ENCODE peak calls at places on chromosomes 5 and 9, in six cellular contexts. One of them, this sample, is unnamed.

GRCh38 chr5:173973614-173973969 is 15.4 kb upstream of the C5orf47 start:
- DNase-seq in IMR-90: no peak
- DNase-seq in fibroblast of mammary gland: no peak
- DNase-seq in choroid plexus epithelial cell: no peak
- DNase-seq in GM23248: no peak
- DNase-seq in psoas muscle: no peak
- DNase-seq in this sample: no peak

GRCh38 chr9:84871983-84872382 is 202.5 kb downstream of the NTRK2 start:
- DNase-seq in GM23248: no peak
- DNase-seq in psoas muscle: no peak
- DNase-seq in fibroblast of mammary gland: no peak
- DNase-seq in IMR-90: no peak
- DNase-seq in choroid plexus epithelial cell: no peak
- DNase-seq in this sample: no peak

GRCh38 chr5:66413931-66414330 is 182.3 kb upstream of the MAST4 start:
- DNase-seq in IMR-90: no peak
- DNase-seq in GM23248: no peak
- DNase-seq in psoas muscle: no peak
- DNase-seq in choroid plexus epithelial cell: no peak
- DNase-seq in fibroblast of mammary gland: no peak
- DNase-seq in this sample: no peak

GRCh38 chr5:62385816-62386400 is 17.8 kb downstream of the DIMT1 start:
- DNase-seq in IMR-90: no peak
- DNase-seq in GM23248: no peak
- DNase-seq in fibroblast of mammary gland: no peak
- DNase-seq in psoas muscle: no peak
- DNase-seq in choroid plexus epithelial cell: peak; percentile 34
- DNase-seq in this sample: no peak

GRCh38 chr5:153941265-153941664 is 97.4 kb downstream of the FAM114A2 start:
- DNase-seq in GM23248: no peak
- DNase-seq in IMR-90: no peak
- DNase-seq in psoas muscle: no peak
- DNase-seq in choroid plexus epithelial cell: no peak
- DNase-seq in fibroblast of mammary gland: no peak
- DNase-seq in this sample: no peak

GRCh38 chr9:5958273-5958672 is 57.2 kb downstream of the RANBP6 start:
- DNase-seq in psoas muscle: no peak
- DNase-seq in GM23248: no peak
- DNase-seq in choroid plexus epithelial cell: no peak
- DNase-seq in fibroblast of mammary gland: no peak
- DNase-seq in IMR-90: no peak
- DNase-seq in this sample: no peak

GRCh38 chr5:135239461-135240282 is 159.4 kb downstream of the MACROH2A1 start:
- DNase-seq in IMR-90: peak; percentile 85
- DNase-seq in choroid plexus epithelial cell: peak; percentile 73
- DNase-seq in psoas muscle: no peak
- DNase-seq in GM23248: no peak
- DNase-seq in fibroblast of mammary gland: peak; percentile 70
- DNase-seq in this sample: peak; percentile 35

GRCh38 chr9:71734953-71735352 is 33.4 kb downstream of the CEMIP2 start:
- DNase-seq in IMR-90: no peak
- DNase-seq in GM23248: no peak
- DNase-seq in psoas muscle: no peak
- DNase-seq in choroid plexus epithelial cell: no peak
- DNase-seq in fibroblast of mammary gland: no peak
- DNase-seq in this sample: no peak

GRCh38 chr5:55407984-55408383 is 100.2 kb downstream of the MTREX start:
- DNase-seq in psoas muscle: no peak
- DNase-seq in choroid plexus epithelial cell: peak; percentile 57
- DNase-seq in fibroblast of mammary gland: no peak
- DNase-seq in GM23248: no peak
- DNase-seq in IMR-90: no peak
- DNase-seq in this sample: no peak

GRCh38 chr9:4743131-4743875 is 2.3 kb upstream of the AK3 start:
- DNase-seq in choroid plexus epithelial cell: peak; percentile 64
- DNase-seq in psoas muscle: no peak
- DNase-seq in fibroblast of mammary gland: no peak
- DNase-seq in IMR-90: no peak
- DNase-seq in GM23248: peak; percentile 6
- DNase-seq in this sample: no peak

GRCh38 chr5:134103998-134104612 is 10.4 kb upstream of the TCF7 start:
- DNase-seq in fibroblast of mammary gland: no peak
- DNase-seq in IMR-90: no peak
- DNase-seq in GM23248: no peak
- DNase-seq in psoas muscle: no peak
- DNase-seq in choroid plexus epithelial cell: no peak
- DNase-seq in this sample: no peak

GRCh38 chr9:20321683-20322082 is 300.6 kb downstream of the MLLT3 start:
- DNase-seq in choroid plexus epithelial cell: no peak
- DNase-seq in IMR-90: no peak
- DNase-seq in fibroblast of mammary gland: peak; percentile 24
- DNase-seq in psoas muscle: no peak
- DNase-seq in GM23248: peak; percentile 36
- DNase-seq in this sample: no peak

GRCh38 chr9:116737137-116737546 is 50.0 kb downstream of the TRIM32 start:
- DNase-seq in psoas muscle: peak; percentile 75
- DNase-seq in IMR-90: peak; percentile 66
- DNase-seq in fibroblast of mammary gland: peak; percentile 68
- DNase-seq in GM23248: peak; percentile 92
- DNase-seq in choroid plexus epithelial cell: peak; percentile 83
- DNase-seq in this sample: peak; percentile 18

GRCh38 chr5:150000261-150000989 is at the start of the genes HMGXB3 and TIGD6:
- DNase-seq in fibroblast of mammary gland: peak; percentile 91
- DNase-seq in IMR-90: peak; percentile 95
- DNase-seq in psoas muscle: peak; percentile 95
- DNase-seq in choroid plexus epithelial cell: peak; percentile 97
- DNase-seq in GM23248: peak; percentile 96
- DNase-seq in this sample: peak; percentile 87

GRCh38 chr9:129884220-129885017 is 49.2 kb downstream of the USP20 start:
- DNase-seq in choroid plexus epithelial cell: peak; percentile 78
- DNase-seq in psoas muscle: peak; percentile 89
- DNase-seq in fibroblast of mammary gland: peak; percentile 67
- DNase-seq in GM23248: peak; percentile 91
- DNase-seq in IMR-90: peak; percentile 71
- DNase-seq in this sample: peak; percentile 26

GRCh38 chr9:36151306-36152210 is 15.0 kb downstream of the GLIPR2 start:
- DNase-seq in GM23248: peak; percentile 77
- DNase-seq in psoas muscle: peak; percentile 54
- DNase-seq in IMR-90: peak; percentile 64
- DNase-seq in fibroblast of mammary gland: peak; percentile 68
- DNase-seq in choroid plexus epithelial cell: peak; percentile 68
- DNase-seq in this sample: no peak

GRCh38 chr5:58444805-58445204 is 15.1 kb downstream of the PLK2 start:
- DNase-seq in IMR-90: no peak
- DNase-seq in fibroblast of mammary gland: no peak
- DNase-seq in psoas muscle: no peak
- DNase-seq in GM23248: no peak
- DNase-seq in choroid plexus epithelial cell: no peak
- DNase-seq in this sample: no peak

GRCh38 chr9:36445800-36446361 is 45.8 kb upstream of the RNF38 start:
- DNase-seq in psoas muscle: no peak
- DNase-seq in GM23248: no peak
- DNase-seq in IMR-90: no peak
- DNase-seq in fibroblast of mammary gland: no peak
- DNase-seq in choroid plexus epithelial cell: no peak
- DNase-seq in this sample: no peak

GRCh38 chr9:34037626-34038025 is 11.1 kb downstream of the UBAP2 start:
- DNase-seq in fibroblast of mammary gland: no peak
- DNase-seq in choroid plexus epithelial cell: no peak
- DNase-seq in IMR-90: no peak
- DNase-seq in psoas muscle: no peak
- DNase-seq in GM23248: no peak
- DNase-seq in this sample: no peak

GRCh38 chr5:57750282-57750681 is 267.7 kb upstream of the ACTBL2 start:
- DNase-seq in choroid plexus epithelial cell: no peak
- DNase-seq in fibroblast of mammary gland: no peak
- DNase-seq in GM23248: no peak
- DNase-seq in IMR-90: no peak
- DNase-seq in psoas muscle: no peak
- DNase-seq in this sample: no peak

GRCh38 chr5:51669095-51669494 is 285.8 kb downstream of the ISL1 start:
- DNase-seq in IMR-90: no peak
- DNase-seq in psoas muscle: no peak
- DNase-seq in fibroblast of mammary gland: no peak
- DNase-seq in choroid plexus epithelial cell: no peak
- DNase-seq in GM23248: no peak
- DNase-seq in this sample: no peak

DNA sequence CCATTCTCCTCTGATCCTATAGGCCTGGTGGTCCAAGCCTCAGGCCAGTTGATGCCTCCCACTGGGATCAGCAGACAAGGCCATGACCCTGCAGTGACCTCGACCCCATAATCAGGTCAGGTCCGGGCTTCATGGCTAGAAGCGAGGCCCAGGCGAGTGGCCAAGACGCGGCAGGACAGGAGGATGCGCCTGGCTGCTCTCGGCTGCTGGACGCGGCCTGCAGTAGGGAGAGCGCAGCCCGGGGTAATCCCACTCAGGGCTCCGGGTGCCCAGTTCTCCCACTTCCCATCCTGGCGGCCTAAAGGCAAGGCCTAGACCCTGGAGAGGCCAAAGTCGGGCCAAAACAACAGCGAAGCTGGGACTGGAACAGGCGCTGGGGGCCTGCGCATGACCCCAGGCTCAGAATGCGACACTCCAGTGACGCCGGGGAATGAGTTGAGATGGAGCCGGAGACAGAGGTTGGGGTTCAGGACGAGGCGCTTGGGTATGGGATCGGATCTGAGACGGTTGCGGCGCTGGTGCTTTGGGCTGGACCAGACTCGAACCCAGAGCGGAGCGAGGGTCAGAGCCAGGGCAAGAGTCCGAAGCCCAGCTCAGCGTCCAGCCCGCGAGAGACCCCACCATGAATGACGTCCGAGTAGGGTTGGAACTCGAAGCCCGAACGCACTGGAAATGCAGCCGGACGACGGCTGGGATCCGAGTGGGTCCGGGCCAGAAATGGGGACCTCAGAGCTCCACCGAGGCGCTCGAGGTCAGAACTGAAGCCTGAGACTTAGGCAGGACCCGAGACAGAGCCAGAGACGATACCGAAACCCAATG is 3.2 kb downstream of the LHX6 start:
- DNase-seq in choroid plexus epithelial cell: no peak
- DNase-seq in IMR-90: no peak
- DNase-seq in fibroblast of mammary gland: no peak
- DNase-seq in psoas muscle: no peak
- DNase-seq in GM23248: peak; percentile 22
- DNase-seq in this sample: no peak
- H3K4me3 ChIP-seq in choroid plexus epithelial cell: no peak overlapping the region
- H3K4me3 ChIP-seq in IMR-90: no peak overlapping the region
- H3K4me3 ChIP-seq in fibroblast of mammary gland: no peak overlapping the region
- H3K4me3 ChIP-seq in psoas muscle: no peak overlapping the region
- H3K4me3 ChIP-seq in GM23248: no peak overlapping the region
- H3K4me3 ChIP-seq in this sample: no peak overlapping the region

GRCh38 chr5:148733601-148734438 is 79.5 kb upstream of the HTR4 start:
- DNase-seq in fibroblast of mammary gland: peak; percentile 80
- DNase-seq in choroid plexus epithelial cell: peak; percentile 92
- DNase-seq in IMR-90: peak; percentile 84
- DNase-seq in GM23248: peak; percentile 82
- DNase-seq in psoas muscle: peak; percentile 44
- DNase-seq in this sample: peak; percentile 43

GRCh38 chr5:148732692-148733091 is 78.4 kb upstream of the HTR4 start:
- DNase-seq in GM23248: no peak
- DNase-seq in IMR-90: no peak
- DNase-seq in fibroblast of mammary gland: no peak
- DNase-seq in psoas muscle: no peak
- DNase-seq in choroid plexus epithelial cell: no peak
- DNase-seq in this sample: no peak

GRCh38 chr5:148730955-148731898 is 76.9 kb upstream of the HTR4 start:
- DNase-seq in choroid plexus epithelial cell: peak; percentile 94
- DNase-seq in fibroblast of mammary gland: peak; percentile 88
- DNase-seq in psoas muscle: peak; percentile 32
- DNase-seq in IMR-90: peak; percentile 87
- DNase-seq in GM23248: peak; percentile 90
- DNase-seq in this sample: peak; percentile 61

GRCh38 chr5:148729182-148729581 is 74.9 kb upstream of the HTR4 start:
- DNase-seq in fibroblast of mammary gland: no peak
- DNase-seq in GM23248: peak; percentile 20
- DNase-seq in IMR-90: no peak
- DNase-seq in psoas muscle: no peak
- DNase-seq in choroid plexus epithelial cell: peak; percentile 33
- DNase-seq in this sample: no peak

DNA sequence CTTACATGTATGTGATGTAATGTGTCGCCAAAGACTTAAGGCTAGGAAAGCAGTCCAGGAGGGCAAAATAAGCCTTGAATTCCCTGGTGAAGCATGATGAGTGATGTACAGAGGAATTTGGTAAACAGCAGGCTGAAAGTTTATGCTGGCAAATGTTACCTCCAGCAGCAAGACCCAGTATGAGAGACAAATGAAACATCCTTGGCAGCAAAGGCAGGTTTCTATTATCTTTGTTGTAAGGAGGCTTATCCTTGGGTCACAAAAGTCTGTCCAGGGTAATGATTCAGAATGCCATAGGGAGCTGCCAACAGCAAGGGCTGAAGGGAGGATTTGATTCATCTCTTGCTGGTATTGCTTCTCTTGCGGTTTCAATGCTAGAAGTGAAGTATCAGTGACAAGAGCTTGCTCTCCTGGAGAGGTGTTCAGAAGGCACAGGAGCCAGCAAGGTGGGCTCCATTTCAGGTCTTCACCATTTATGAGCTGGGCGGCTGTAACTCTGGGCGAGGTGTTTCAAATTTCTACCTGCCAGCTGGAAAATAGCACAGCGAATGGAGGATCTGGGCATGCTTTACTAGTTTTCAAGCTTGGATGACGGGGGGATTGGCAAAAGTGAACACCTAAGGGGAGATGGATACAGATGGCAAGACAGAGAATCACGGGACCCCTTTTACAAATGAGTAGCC is 76.1 kb upstream of the HTR4 start:
- DNase-seq in IMR-90: peak; percentile 47
- DNase-seq in psoas muscle: no peak
- DNase-seq in fibroblast of mammary gland: peak; percentile 71
- DNase-seq in GM23248: peak; percentile 60
- DNase-seq in choroid plexus epithelial cell: peak; percentile 49
- DNase-seq in this sample: peak; percentile 75
- H3K4me3 ChIP-seq in IMR-90: no peak overlapping the region
- H3K4me3 ChIP-seq in psoas muscle: no peak overlapping the region
- H3K4me3 ChIP-seq in fibroblast of mammary gland: no peak overlapping the region
- H3K4me3 ChIP-seq in GM23248: no peak overlapping the region
- H3K4me3 ChIP-seq in choroid plexus epithelial cell: no peak overlapping the region
- H3K4me3 ChIP-seq in this sample: no peak overlapping the region

DNA sequence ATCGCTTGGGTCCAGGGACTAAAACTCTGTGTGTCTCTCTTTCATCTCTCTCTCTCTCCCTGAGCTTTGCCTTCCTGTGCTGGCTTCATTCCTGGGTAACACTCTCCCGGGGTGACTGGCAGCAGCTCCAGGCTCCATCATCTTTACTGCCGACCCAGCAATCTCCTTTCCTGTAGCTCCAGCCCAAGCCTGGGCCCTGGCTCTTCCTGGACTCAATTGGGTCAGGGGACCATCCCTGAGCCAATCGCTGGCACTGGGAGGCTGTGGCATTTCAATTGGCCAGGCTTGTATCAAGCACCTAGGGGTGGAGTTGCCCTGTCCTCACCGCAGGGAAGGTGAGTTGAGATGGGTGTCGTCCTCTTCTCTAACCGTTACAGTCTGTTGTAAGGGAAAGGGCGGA is 31.9 kb downstream of the FAM240B start:
- DNase-seq in choroid plexus epithelial cell: no peak
- DNase-seq in IMR-90: no peak
- DNase-seq in psoas muscle: no peak
- DNase-seq in GM23248: no peak
- DNase-seq in fibroblast of mammary gland: no peak
- DNase-seq in this sample: no peak
- H3K4me3 ChIP-seq in choroid plexus epithelial cell: no peak overlapping the region
- H3K4me3 ChIP-seq in IMR-90: no peak overlapping the region
- H3K4me3 ChIP-seq in psoas muscle: no peak overlapping the region
- H3K4me3 ChIP-seq in GM23248: no peak overlapping the region
- H3K4me3 ChIP-seq in fibroblast of mammary gland: no peak overlapping the region
- H3K4me3 ChIP-seq in this sample: no peak overlapping the region

GRCh38 chr5:177371120-177371537 is 13.1 kb upstream of the SLC34A1 start:
- DNase-seq in fibroblast of mammary gland: no peak
- DNase-seq in choroid plexus epithelial cell: no peak
- DNase-seq in IMR-90: no peak
- DNase-seq in psoas muscle: no peak
- DNase-seq in GM23248: no peak
- DNase-seq in this sample: no peak
- H3K4me3 ChIP-seq in fibroblast of mammary gland: no peak overlapping the region
- H3K4me3 ChIP-seq in choroid plexus epithelial cell: peak overlapping the region; percentile 54
- H3K4me3 ChIP-seq in IMR-90: peak overlapping the region; percentile 40
- H3K4me3 ChIP-seq in psoas muscle: peak overlapping the region; percentile 64
- H3K4me3 ChIP-seq in GM23248: peak overlapping the region; percentile 64
- H3K4me3 ChIP-seq in this sample: peak overlapping the region; percentile 55

This sample was measured in skeletal muscle cell.